ENCODE peak calls at places on chromosomes 13 and 19, in four cellular contexts. M is GM12891, I is K562, Z is GM12878. D is an unnamed sample.

GRCh38 chr13:87208636-87209035 is 462.5 kb upstream of the SLITRK5 start:
- DNase-seq in Z (no peak), I (no peak), M (no peak), D (no peak)

GRCh38 chr19:47157455-47158321 is 27.1 kb downstream of the SAE1 start:
- DNase-seq in I (peak; percentile 15), M (no peak), Z (no peak), D (peak; percentile 21)

GRCh38 chr13:102854675-102855074 is 8.8 kb downstream of the ERCC5 start:
- DNase-seq in I (no peak), Z (no peak), M (no peak), D (no peak)

GRCh38 chr13:37647038-37647650 is 48.6 kb upstream of the POSTN start:
- DNase-seq in M (no peak), Z (no peak), I (no peak), D (no peak)

GRCh38 chr19:8640402-8641004 is 10.1 kb downstream of the NFILZ start:
- DNase-seq in Z (no peak), M (no peak), I (no peak), D (peak; percentile 99)

GRCh38 chr19:49340069-49340864 is 5.1 kb downstream of the CD37 start:
- DNase-seq in Z (peak; percentile 93), M (peak; percentile 83), I (peak; percentile 87), D (no peak)

GRCh38 chr19:35696835-35697234 is 7.5 kb upstream of the ZBTB32 start:
- DNase-seq in Z (peak; percentile 70), I (no peak), M (no peak), D (no peak)

GRCh38 chr13:64793592-64793991 is 2436.5 kb downstream of the PCDH9 start:
- DNase-seq in Z (no peak), M (no peak), I (no peak), D (no peak)

GRCh38 chr19:34380639-34381241 is 15.7 kb downstream of the GPI start:
- DNase-seq in M (no peak), I (no peak), Z (no peak), D (no peak)

GRCh38 chr19:41255171-41255570 is 9.0 kb upstream of the HNRNPUL1 start:
- DNase-seq in I (no peak), M (no peak), Z (no peak), D (no peak)

GRCh38 chr19:41552558-41552957 is 23.4 kb upstream of the CEACAM21 start:
- DNase-seq in I (no peak), Z (peak; percentile 79), M (no peak), D (no peak)

GRCh38 chr13:44232729-44233128 is 140.9 kb upstream of the SERP2 start:
- DNase-seq in I (no peak), Z (no peak), M (no peak), D (no peak)

GRCh38 chr13:84439108-84439507 is 556.8 kb upstream of the SLITRK1 start:
- DNase-seq in I (no peak), M (no peak), Z (no peak), D (no peak)

GRCh38 chr13:107576430-107576829 is 638.9 kb downstream of the LIG4 start:
- DNase-seq in M (no peak), Z (no peak), I (no peak), D (no peak)

GRCh38 chr19:52648336-52648990 is 10.3 kb upstream of the ZNF83 start:
- DNase-seq in M (no peak), Z (no peak), I (no peak), D (no peak)

GRCh38 chr13:43883636-43884035 is 3.9 kb downstream of the LACC1 start:
- DNase-seq in I (no peak), Z (no peak), M (no peak), D (no peak)

GRCh38 chr13:111011899-111012298 is 97.0 kb upstream of the ANKRD10 start:
- DNase-seq in Z (no peak), M (no peak), I (no peak), D (no peak)

GRCh38 chr13:41456768-41457588 is at the start of gene RGCC:
- DNase-seq in I (peak; percentile 74), M (peak; percentile 80), Z (no peak), D (peak; percentile 75)

GRCh38 chr19:57511484-57511883 is 11.7 kb downstream of the ZNF773 start:
- DNase-seq in M (no peak), I (no peak), Z (no peak), D (no peak)

GRCh38 chr19:21398851-21399250 is 1.9 kb downstream of the ZNF493 start:
- DNase-seq in I (no peak), M (no peak), Z (no peak), D (no peak)

GRCh38 chr13:99702687-99703319 is 201.5 kb downstream of the TM9SF2 start:
- DNase-seq in I (no peak), Z (no peak), M (no peak), D (no peak)

DNA sequence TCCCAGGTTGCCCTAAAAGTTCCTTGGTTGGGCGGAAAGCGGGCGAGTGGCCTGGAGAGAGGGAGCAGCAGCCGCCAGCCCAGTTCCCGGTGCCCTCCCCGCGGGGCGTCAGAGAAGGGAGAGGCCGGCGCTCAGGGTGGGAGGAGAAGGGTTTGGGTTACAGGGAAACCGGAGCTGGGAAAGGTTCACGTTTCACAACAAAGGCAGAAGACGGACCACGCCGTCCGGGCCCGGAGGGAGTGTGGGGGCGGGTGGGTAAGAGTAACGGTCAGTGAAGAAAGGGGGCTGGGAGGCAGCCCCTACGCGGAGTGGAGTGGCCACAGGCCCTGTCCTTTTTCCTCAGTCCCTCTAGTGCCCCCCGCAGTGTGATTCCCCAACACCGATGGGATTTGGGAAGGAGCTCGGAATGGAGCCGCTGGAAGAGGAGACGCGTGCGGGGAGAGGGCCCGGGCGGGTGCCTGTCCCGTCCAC is 1.6 kb downstream of the SIX5 start:
- DNase-seq in I (peak; percentile 78), Z (no peak), M (no peak), D (no peak)
- TF ChIP-seq SPI1 in I (no peak), Z (no peak), M (no peak), D (no peak)

GRCh38 chr13:51475727-51476521 is 23.1 kb upstream of the INTS6 start:
- DNase-seq in M (no peak), Z (no peak), I (no peak), D (no peak)
- TF ChIP-seq SPI1 in M (no peak), Z (no peak), I (no peak), D (no peak)

GRCh38 chr13:76123548-76123947 is 487.4 kb downstream of the LMO7 start:
- DNase-seq in I (no peak), Z (no peak), M (no peak), D (no peak)
- TF ChIP-seq SPI1 in I (no peak), Z (no peak), M (no peak), D (no peak)

GRCh38 chr13:49219647-49220034 is 497 bp upstream of the MLNR start:
- DNase-seq in Z (no peak), M (no peak), I (no peak), D (no peak)

GRCh38 chr13:49217962-49218492 is 2.1 kb upstream of the MLNR start:
- DNase-seq in I (no peak), Z (no peak), M (no peak), D (no peak)

GRCh38 chr13:49220035-49220855 is at the start of gene MLNR:
- DNase-seq in Z (no peak), I (peak; percentile 32), M (peak; percentile 55), D (no peak)

GRCh38 chr13:49218493-49219051 is 1.6 kb upstream of the MLNR start:
- DNase-seq in M (no peak), I (no peak), Z (no peak), D (no peak)

DNA sequence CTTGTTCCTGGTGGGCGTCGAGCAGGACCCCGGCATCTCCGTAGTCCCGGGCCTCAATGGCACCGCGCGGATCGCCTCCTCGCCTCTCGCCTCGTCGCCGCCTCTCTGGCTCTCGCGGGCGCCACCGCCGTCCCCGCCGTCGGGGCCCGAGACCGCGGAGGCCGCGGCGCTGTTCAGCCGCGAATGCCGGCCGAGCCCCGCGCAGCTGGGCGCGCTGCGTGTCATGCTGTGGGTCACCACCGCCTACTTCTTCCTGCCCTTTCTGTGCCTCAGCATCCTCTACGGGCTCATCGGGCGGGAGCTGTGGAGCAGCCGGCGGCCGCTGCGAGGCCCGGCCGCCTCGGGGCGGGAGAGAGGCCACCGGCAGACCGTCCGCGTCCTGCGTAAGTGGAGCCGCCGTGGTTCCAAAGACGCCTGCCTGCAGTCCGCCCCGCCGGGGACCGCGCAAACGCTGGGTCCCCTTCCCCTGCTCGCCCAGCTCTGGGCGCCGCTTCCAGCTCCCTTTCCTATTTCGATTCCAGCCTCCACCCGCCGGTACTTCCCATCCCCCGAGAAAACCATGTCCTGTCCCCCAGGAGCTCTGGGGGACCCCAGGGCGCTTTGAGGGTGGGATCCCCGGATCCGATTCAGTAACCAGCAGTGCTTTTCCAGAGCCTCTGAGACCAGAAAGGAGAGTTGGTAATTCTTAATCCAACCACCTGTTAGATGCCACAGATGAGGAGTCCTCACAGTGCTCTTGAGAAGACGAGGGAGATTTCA is 897 bp downstream of the MLNR start:
- DNase-seq in Z (no peak), I (no peak), M (peak; percentile 31), D (no peak)
- TF ChIP-seq SPI1 in Z (no peak), I (no peak), M (no peak), D (no peak)

DNA sequence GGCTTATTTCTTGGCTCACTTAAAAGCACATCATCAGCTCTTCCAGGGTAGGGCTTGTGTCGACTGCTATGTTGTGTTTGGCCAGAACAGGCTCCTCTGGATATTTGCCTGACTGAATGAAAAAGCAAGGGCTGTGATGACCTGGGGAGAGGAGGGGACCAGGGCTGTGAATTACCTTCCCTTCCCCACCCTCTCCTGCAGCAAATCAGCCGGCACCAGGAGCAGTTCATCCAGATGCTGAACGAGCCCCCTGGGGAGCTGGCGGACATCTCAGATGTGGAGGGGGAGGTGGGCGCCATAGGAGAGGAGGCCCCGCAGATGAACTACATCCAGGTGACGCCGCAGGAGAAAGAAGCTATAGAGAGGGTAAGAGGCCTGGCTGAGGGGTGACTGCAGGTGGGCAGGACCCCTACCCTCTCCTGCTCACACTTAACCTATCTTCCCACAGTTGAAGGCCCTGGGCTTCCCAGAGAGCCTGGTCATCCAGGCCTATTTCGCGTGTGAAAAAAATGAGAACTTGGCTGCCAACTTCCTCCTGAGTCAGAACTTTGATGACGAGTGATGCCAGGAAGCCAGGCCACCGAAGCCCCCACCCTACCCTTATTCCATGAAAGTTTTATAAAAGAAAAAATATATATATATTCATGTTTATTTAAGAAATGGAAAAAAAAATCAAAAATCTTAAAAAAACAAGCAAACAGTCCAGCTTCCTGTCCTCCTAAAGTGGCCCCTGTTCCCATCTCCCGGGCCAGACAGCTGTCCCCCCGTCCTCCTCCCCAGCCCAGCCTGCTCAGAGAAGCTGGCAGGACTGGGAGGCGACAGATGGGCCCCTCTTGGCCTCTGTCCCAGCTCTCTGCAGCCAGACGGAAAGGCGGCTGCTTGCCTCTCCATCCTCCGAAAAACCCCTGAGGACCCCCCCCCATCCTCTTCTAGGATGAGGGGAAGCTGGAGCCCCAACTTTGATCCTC is 4.3 kb downstream of the GADD45GIP1 start:
- DNase-seq in I (no peak), M (no peak), Z (no peak), D (no peak)
- TF ChIP-seq SPI1 in I (no peak), M (no peak), Z (no peak), D (peak; percentile 20)

GRCh38 chr19:36916991-36917390 is 859 bp downstream of the ZNF568 start:
- DNase-seq in M (no peak), I (no peak), Z (no peak), D (peak; percentile 1)

GRCh38 chr19:36915992-36916830 is at the start of the genes ZNF568 and ZNF829:
- DNase-seq in Z (peak; percentile 48), I (no peak), M (peak; percentile 70), D (peak; percentile 97)

DNA sequence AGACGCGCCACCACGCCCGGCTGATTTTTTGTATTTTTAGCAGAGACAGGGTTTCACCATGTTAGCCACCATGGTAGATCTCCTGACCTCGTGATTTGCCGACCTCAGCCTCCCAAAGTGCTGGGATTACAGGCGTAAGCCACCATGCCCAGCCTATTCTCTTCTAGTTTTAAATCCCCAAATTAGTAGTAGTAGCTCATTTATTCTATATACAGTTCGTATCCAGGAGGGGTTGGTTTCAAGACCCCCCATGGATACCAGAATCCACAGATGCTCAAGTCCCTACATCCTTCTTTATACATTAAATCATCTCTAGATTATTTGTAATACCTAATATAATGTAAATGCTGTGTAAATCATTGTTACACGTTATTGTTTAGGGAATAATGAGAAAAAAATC is 2.0 kb downstream of the ZNF568 start:
- DNase-seq in Z (no peak), M (no peak), I (no peak), D (no peak)
- TF ChIP-seq SPI1 in Z (no peak), M (no peak), I (no peak), D (no peak)

GRCh38 chr13:98632971-98633370 is 56.1 kb upstream of the STK24 start:
- DNase-seq in I (no peak), Z (no peak), M (no peak), D (no peak)
- TF ChIP-seq SPI1 in I (no peak), Z (no peak), M (no peak), D (peak; percentile 63)